ENCODE peak calls at places on chromosome 11, in six cellular contexts. One of them, this sample, is unnamed. For H3K27me3, the result is how much of the 10 kb centered on the place peaks cover.

GRCh38 chr11:30706276-30706675 is 120.1 kb upstream of the MPPED2 start:
- DNase-seq in trophoblast cell: no peak
- DNase-seq in H9: no peak
- DNase-seq in neuronal stem cell: no peak
- DNase-seq in H1: no peak
- DNase-seq in mesenchymal stem cell: no peak
- DNase-seq in this sample: no peak

GRCh38 chr11:69637956-69638871 is 2.7 kb upstream of the CCND1 start:
- DNase-seq in mesenchymal stem cell: peak
- DNase-seq in H1: peak
- DNase-seq in H9: peak
- DNase-seq in neuronal stem cell: peak
- DNase-seq in trophoblast cell: peak
- DNase-seq in this sample: peak

GRCh38 chr11:8207080-8208000 is 38.5 kb upstream of the RIC3 start:
- DNase-seq in mesenchymal stem cell: no peak
- DNase-seq in H9: peak
- DNase-seq in trophoblast cell: no peak
- DNase-seq in H1: no peak
- DNase-seq in neuronal stem cell: no peak
- DNase-seq in this sample: peak

GRCh38 chr11:43833657-43834073 is 47.0 kb upstream of the ALKBH3 start:
- DNase-seq in neuronal stem cell: no peak
- DNase-seq in mesenchymal stem cell: peak
- DNase-seq in H9: no peak
- DNase-seq in trophoblast cell: peak
- DNase-seq in H1: no peak
- DNase-seq in this sample: peak

GRCh38 chr11:62543680-62544444 is 2.7 kb downstream of the AHNAK start:
- DNase-seq in trophoblast cell: no peak
- DNase-seq in H9: no peak
- DNase-seq in mesenchymal stem cell: peak
- DNase-seq in neuronal stem cell: no peak
- DNase-seq in H1: no peak
- DNase-seq in this sample: no peak

GRCh38 chr11:60700689-60701508 is 1.5 kb downstream of the MS4A8 start:
- DNase-seq in neuronal stem cell: peak
- DNase-seq in H1: peak
- DNase-seq in H9: peak
- DNase-seq in trophoblast cell: no peak
- DNase-seq in mesenchymal stem cell: no peak
- DNase-seq in this sample: no peak

GRCh38 chr11:69360606-69361005 is 66.7 kb downstream of the MYEOV start:
- DNase-seq in neuronal stem cell: no peak
- DNase-seq in trophoblast cell: no peak
- DNase-seq in mesenchymal stem cell: no peak
- DNase-seq in H1: peak
- DNase-seq in H9: peak
- DNase-seq in this sample: no peak

GRCh38 chr11:25775608-25776007 is 556.3 kb upstream of the ANO3 start:
- DNase-seq in mesenchymal stem cell: peak
- DNase-seq in neuronal stem cell: no peak
- DNase-seq in H9: no peak
- DNase-seq in trophoblast cell: no peak
- DNase-seq in H1: no peak
- DNase-seq in this sample: no peak

GRCh38 chr11:15720460-15720859 is 605.7 kb downstream of the INSC start:
- DNase-seq in H9: no peak
- DNase-seq in mesenchymal stem cell: peak
- DNase-seq in neuronal stem cell: no peak
- DNase-seq in trophoblast cell: no peak
- DNase-seq in H1: no peak
- DNase-seq in this sample: peak

GRCh38 chr11:87020336-87020735 is 17.4 kb upstream of the TMEM135 start:
- DNase-seq in H1: no peak
- DNase-seq in neuronal stem cell: no peak
- DNase-seq in trophoblast cell: no peak
- DNase-seq in H9: no peak
- DNase-seq in mesenchymal stem cell: no peak
- DNase-seq in this sample: no peak

GRCh38 chr11:131231317-131231716 is 139.1 kb upstream of the NTM start:
- DNase-seq in mesenchymal stem cell: no peak
- DNase-seq in H1: no peak
- DNase-seq in neuronal stem cell: no peak
- DNase-seq in H9: no peak
- DNase-seq in trophoblast cell: no peak
- DNase-seq in this sample: no peak

GRCh38 chr11:131234146-131234680 is 136.2 kb upstream of the NTM start:
- DNase-seq in trophoblast cell: peak
- DNase-seq in H9: no peak
- DNase-seq in neuronal stem cell: no peak
- DNase-seq in H1: no peak
- DNase-seq in mesenchymal stem cell: no peak
- DNase-seq in this sample: no peak

GRCh38 chr11:131228378-131228777 is 142.0 kb upstream of the NTM start:
- DNase-seq in trophoblast cell: no peak
- DNase-seq in neuronal stem cell: no peak
- DNase-seq in H9: no peak
- DNase-seq in mesenchymal stem cell: no peak
- DNase-seq in H1: no peak
- DNase-seq in this sample: no peak

GRCh38 chr11:131223198-131223975 is 147.0 kb upstream of the NTM start:
- DNase-seq in H1: no peak
- DNase-seq in trophoblast cell: no peak
- DNase-seq in mesenchymal stem cell: no peak
- DNase-seq in H9: no peak
- DNase-seq in neuronal stem cell: no peak
- DNase-seq in this sample: no peak

DNA sequence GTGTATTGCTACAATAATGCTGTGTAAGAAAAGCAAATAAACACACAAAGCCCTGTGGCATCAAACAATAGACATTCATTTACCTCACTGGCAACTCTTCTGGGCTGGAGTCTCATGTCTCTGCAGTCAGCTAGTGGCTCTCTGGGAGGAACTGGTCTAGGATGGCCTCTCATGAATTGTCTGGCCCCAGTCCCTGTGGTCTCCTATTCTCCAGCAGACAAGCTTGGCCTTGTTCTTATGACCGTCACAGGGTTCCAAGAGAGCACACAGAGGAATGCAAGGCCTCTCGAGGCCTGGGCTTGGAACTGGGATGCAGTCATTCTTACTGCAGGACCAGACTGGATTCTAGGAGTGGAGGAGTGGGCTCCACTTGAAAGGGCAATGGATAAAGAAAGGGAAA is 141.2 kb upstream of the NTM start:
- DNase-seq in trophoblast cell: no peak
- DNase-seq in H1: no peak
- DNase-seq in H9: no peak
- DNase-seq in neuronal stem cell: no peak
- DNase-seq in mesenchymal stem cell: no peak
- DNase-seq in this sample: no peak
- H3K27me3 ChIP-seq in trophoblast cell: under half
- H3K27me3 ChIP-seq in H1: under half
- H3K27me3 ChIP-seq in H9: under half
- H3K27me3 ChIP-seq in neuronal stem cell: under half
- H3K27me3 ChIP-seq in mesenchymal stem cell: under half
- H3K27me3 ChIP-seq in this sample: under half

GRCh38 chr11:59552844-59553243 is 41.5 kb downstream of the OR4D9 start:
- DNase-seq in mesenchymal stem cell: no peak
- DNase-seq in H1: no peak
- DNase-seq in trophoblast cell: no peak
- DNase-seq in H9: no peak
- DNase-seq in neuronal stem cell: no peak
- DNase-seq in this sample: no peak

GRCh38 chr11:59550368-59550841 is 39.1 kb downstream of the OR4D9 start:
- DNase-seq in trophoblast cell: peak
- DNase-seq in mesenchymal stem cell: peak
- DNase-seq in H9: peak
- DNase-seq in H1: peak
- DNase-seq in neuronal stem cell: peak
- DNase-seq in this sample: peak

GRCh38 chr11:59553323-59553722 is 42.0 kb downstream of the OR4D9 start:
- DNase-seq in H9: peak
- DNase-seq in trophoblast cell: no peak
- DNase-seq in mesenchymal stem cell: no peak
- DNase-seq in H1: no peak
- DNase-seq in neuronal stem cell: no peak
- DNase-seq in this sample: no peak

GRCh38 chr11:59550842-59551650 is 39.7 kb downstream of the OR4D9 start:
- DNase-seq in trophoblast cell: peak
- DNase-seq in H1: peak
- DNase-seq in mesenchymal stem cell: peak
- DNase-seq in H9: peak
- DNase-seq in neuronal stem cell: peak
- DNase-seq in this sample: peak

DNA sequence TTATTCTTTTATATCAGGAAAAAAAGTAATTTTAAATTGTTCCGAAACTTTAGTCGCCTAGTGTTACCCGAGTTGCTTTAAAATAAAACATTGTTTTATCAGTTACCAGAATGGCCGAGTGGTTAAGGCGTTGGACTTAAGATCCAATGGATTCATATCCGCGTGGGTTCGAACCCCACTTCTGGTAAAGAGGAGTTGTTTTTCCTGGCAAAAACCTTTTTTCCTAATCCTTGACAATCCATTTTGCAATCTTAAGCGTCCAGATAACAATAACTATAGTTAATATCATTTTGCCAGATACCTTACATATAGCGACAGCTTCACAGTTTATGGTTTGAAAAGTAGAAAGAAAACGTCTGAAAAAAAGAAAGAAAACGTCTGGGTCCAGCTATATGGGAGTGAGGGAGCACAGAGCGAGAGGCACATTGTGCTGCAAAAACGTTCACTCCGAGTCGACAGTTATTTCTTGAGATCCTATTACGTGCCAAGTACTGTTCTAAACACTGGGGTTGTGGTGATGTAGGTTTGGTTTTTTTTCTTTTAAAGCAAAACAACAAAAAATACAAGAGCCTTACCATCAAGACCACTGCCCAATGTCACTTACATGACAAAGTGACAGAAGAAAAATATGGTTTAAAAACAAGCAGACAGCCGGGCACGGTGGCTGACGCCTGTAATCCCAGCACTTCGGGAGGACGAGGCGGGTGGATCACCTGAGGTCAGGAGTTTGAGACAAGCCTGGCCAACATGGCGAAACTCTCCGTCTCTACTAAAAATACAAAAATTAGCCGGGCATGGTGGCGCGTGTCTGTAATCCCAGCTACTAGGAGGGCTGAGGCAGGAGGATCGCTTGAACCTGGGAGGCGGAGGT is 40.5 kb downstream of the OR4D9 start:
- DNase-seq in mesenchymal stem cell: peak
- DNase-seq in trophoblast cell: no peak
- DNase-seq in H9: peak
- DNase-seq in neuronal stem cell: peak
- DNase-seq in H1: no peak
- DNase-seq in this sample: peak
- H4K91ac ChIP-seq in mesenchymal stem cell: peak
- H4K91ac ChIP-seq in trophoblast cell: no peak
- H4K91ac ChIP-seq in H9: no peak
- H4K91ac ChIP-seq in neuronal stem cell: no peak
- H4K91ac ChIP-seq in H1: no peak
- H4K91ac ChIP-seq in this sample: no peak

GRCh38 chr11:1872267-1872985 is 19.3 kb downstream of the PRR33 start:
- DNase-seq in H1: no peak
- DNase-seq in H9: no peak
- DNase-seq in trophoblast cell: no peak
- DNase-seq in mesenchymal stem cell: no peak
- DNase-seq in neuronal stem cell: no peak
- DNase-seq in this sample: no peak

GRCh38 chr11:1870721-1871466 is 18.0 kb downstream of the LSP1 start:
- DNase-seq in neuronal stem cell: no peak
- DNase-seq in H1: no peak
- DNase-seq in mesenchymal stem cell: peak
- DNase-seq in H9: no peak
- DNase-seq in trophoblast cell: no peak
- DNase-seq in this sample: no peak

GRCh38 chr11:1870326-1870696 is 17.4 kb downstream of the LSP1 start:
- DNase-seq in H9: no peak
- DNase-seq in trophoblast cell: no peak
- DNase-seq in mesenchymal stem cell: no peak
- DNase-seq in neuronal stem cell: no peak
- DNase-seq in H1: no peak
- DNase-seq in this sample: no peak

GRCh38 chr11:1873048-1873812 is 18.5 kb downstream of the PRR33 start:
- DNase-seq in neuronal stem cell: no peak
- DNase-seq in mesenchymal stem cell: no peak
- DNase-seq in H9: no peak
- DNase-seq in H1: no peak
- DNase-seq in trophoblast cell: no peak
- DNase-seq in this sample: peak

GRCh38 chr11:1871531-1871930 is 18.6 kb downstream of the LSP1 start:
- DNase-seq in H9: no peak
- DNase-seq in trophoblast cell: no peak
- DNase-seq in neuronal stem cell: no peak
- DNase-seq in H1: no peak
- DNase-seq in mesenchymal stem cell: no peak
- DNase-seq in this sample: no peak
- H3K27me3 ChIP-seq in H9: under half
- H3K27me3 ChIP-seq in trophoblast cell: under half
- H3K27me3 ChIP-seq in neuronal stem cell: under half
- H3K27me3 ChIP-seq in H1: under half
- H3K27me3 ChIP-seq in mesenchymal stem cell: under half
- H3K27me3 ChIP-seq in this sample: under half

GRCh38 chr11:63770763-63771162 is 2.2 kb upstream of the ZFTA start:
- DNase-seq in mesenchymal stem cell: peak
- DNase-seq in H9: no peak
- DNase-seq in trophoblast cell: no peak
- DNase-seq in neuronal stem cell: no peak
- DNase-seq in H1: no peak
- DNase-seq in this sample: no peak

GRCh38 chr11:63779044-63779443 is 10.5 kb upstream of the ZFTA start:
- DNase-seq in mesenchymal stem cell: peak
- DNase-seq in H9: no peak
- DNase-seq in trophoblast cell: peak
- DNase-seq in neuronal stem cell: no peak
- DNase-seq in H1: no peak
- DNase-seq in this sample: no peak

GRCh38 chr11:63769719-63770443 is 1.3 kb upstream of the ZFTA start:
- DNase-seq in H1: peak
- DNase-seq in mesenchymal stem cell: peak
- DNase-seq in H9: peak
- DNase-seq in trophoblast cell: no peak
- DNase-seq in neuronal stem cell: peak
- DNase-seq in this sample: no peak

DNA sequence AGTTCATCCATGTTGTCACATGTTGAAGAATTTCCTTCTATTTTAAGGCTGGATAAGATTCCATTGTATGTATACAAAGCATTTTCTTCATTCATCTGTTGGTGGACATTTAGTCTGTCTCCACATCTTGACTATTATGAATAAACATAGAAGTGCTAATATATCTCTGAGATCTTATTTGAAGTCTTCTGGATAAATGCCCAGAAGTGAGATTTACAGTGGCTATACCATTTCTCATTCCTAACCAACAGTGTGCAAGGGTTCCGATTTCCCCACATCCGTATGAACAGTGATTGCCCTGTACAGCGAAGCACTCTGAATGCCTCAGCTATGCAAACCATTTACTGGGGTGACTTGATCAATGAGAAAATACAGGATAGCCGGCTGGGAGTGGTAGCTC is 6.6 kb upstream of the ZFTA start:
- DNase-seq in H1: no peak
- DNase-seq in neuronal stem cell: no peak
- DNase-seq in H9: no peak
- DNase-seq in mesenchymal stem cell: peak
- DNase-seq in trophoblast cell: no peak
- DNase-seq in this sample: peak
- H4K91ac ChIP-seq in H1: no peak
- H4K91ac ChIP-seq in neuronal stem cell: no peak
- H4K91ac ChIP-seq in H9: no peak
- H4K91ac ChIP-seq in mesenchymal stem cell: no peak
- H4K91ac ChIP-seq in trophoblast cell: no peak
- H4K91ac ChIP-seq in this sample: no peak

This sample was measured in IMR-90.